ENCODE peak calls at places on chromosomes 13 and 19, in seven cellular contexts. W is H1, A is SK-N-SH, E is K562, S is HepG2, C is GM12878, N is GM12892. Q is an unnamed sample.
A peak's percentile ranks its signal among the peaks of the same experiment; 100 is the strongest.

GRCh38 chr19:34254552-34255432 is at the start of gene GARRE1:
- DNase-seq in W (no peak), A (peak; percentile 93), E (peak; percentile 64), S (no peak), C (no peak), N (peak; percentile 52), Q (no peak)

GRCh38 chr19:42303101-42303464 is 659 bp upstream of the PAFAH1B3 start:
- DNase-seq in W (no peak), A (peak; percentile 25), E (peak; percentile 23), S (no peak), C (no peak), N (no peak), Q (no peak)

GRCh38 chr19:58569943-58570670 is 3.0 kb downstream of the MZF1 start:
- DNase-seq in W (no peak), A (no peak), E (no peak), S (no peak), C (no peak), N (no peak), Q (no peak)

GRCh38 chr13:59710995-59711701 is 452.6 kb downstream of the DIAPH3 start:
- DNase-seq in W (no peak), A (no peak), E (no peak), S (no peak), C (no peak), N (no peak), Q (no peak)

GRCh38 chr19:34232566-34233481 is 21.5 kb upstream of the GARRE1 start:
- DNase-seq in W (no peak), A (no peak), E (peak; percentile 34), S (peak; percentile 56), C (no peak), N (no peak), Q (no peak)

GRCh38 chr19:34808566-34808965 is 35.6 kb upstream of the ZNF599 start:
- DNase-seq in W (no peak), A (no peak), E (no peak), S (no peak), C (no peak), N (no peak), Q (no peak)

GRCh38 chr13:99329477-99329876 is 22.3 kb upstream of the GPR183 start:
- DNase-seq in W (no peak), A (no peak), E (no peak), S (no peak), C (no peak), N (no peak), Q (no peak)

GRCh38 chr19:48137411-48137810 is 26.8 kb upstream of the PLA2G4C start:
- DNase-seq in W (no peak), A (no peak), E (no peak), S (no peak), C (no peak), N (no peak), Q (no peak)

GRCh38 chr13:40662866-40663265 is 3.6 kb downstream of the FOXO1 start:
- DNase-seq in W (no peak), A (no peak), E (no peak), S (no peak), C (peak; percentile 74), N (no peak), Q (peak; percentile 9)

GRCh38 chr13:77893066-77893465 is 25.6 kb downstream of the EDNRB start:
- DNase-seq in W (no peak), A (no peak), E (no peak), S (no peak), C (no peak), N (no peak), Q (no peak)

GRCh38 chr19:43779820-43780219 is 953 bp downstream of the KCNN4 start:
- DNase-seq in W (no peak), A (no peak), E (peak; percentile 69), S (no peak), C (no peak), N (no peak), Q (no peak)

GRCh38 chr19:50952890-50953289 is at the start of gene KLK5:
- DNase-seq in W (no peak), A (no peak), E (no peak), S (no peak), C (no peak), N (no peak), Q (no peak)
- TF ChIP-seq TAF1 in W (no peak), A (no peak), E (no peak), S (no peak), C (no peak), N (no peak), Q (no peak)

GRCh38 chr13:39051157-39051556 is 12.9 kb downstream of the NHLRC3 start:
- DNase-seq in W (no peak), A (peak; percentile 21), E (no peak), S (peak; percentile 13), C (no peak), N (no peak), Q (no peak)
- TF ChIP-seq TAF1 in W (no peak), A (no peak), E (no peak), S (no peak), C (no peak), N (no peak), Q (no peak)

GRCh38 chr19:49881186-49881585 is 3.7 kb downstream of the TBC1D17 start:
- DNase-seq in W (no peak), A (no peak), E (no peak), S (no peak), C (no peak), N (no peak), Q (no peak)
- TF ChIP-seq TAF1 in W (no peak), A (no peak), E (no peak), S (no peak), C (no peak), N (no peak), Q (no peak)

GRCh38 chr13:76425930-76426329 is 460.3 kb downstream of the KCTD12 start:
- DNase-seq in W (no peak), A (no peak), E (no peak), S (no peak), C (no peak), N (no peak), Q (no peak)

GRCh38 chr13:76418404-76418803 is 467.8 kb downstream of the KCTD12 start:
- DNase-seq in W (no peak), A (no peak), E (no peak), S (no peak), C (no peak), N (no peak), Q (no peak)

DNA sequence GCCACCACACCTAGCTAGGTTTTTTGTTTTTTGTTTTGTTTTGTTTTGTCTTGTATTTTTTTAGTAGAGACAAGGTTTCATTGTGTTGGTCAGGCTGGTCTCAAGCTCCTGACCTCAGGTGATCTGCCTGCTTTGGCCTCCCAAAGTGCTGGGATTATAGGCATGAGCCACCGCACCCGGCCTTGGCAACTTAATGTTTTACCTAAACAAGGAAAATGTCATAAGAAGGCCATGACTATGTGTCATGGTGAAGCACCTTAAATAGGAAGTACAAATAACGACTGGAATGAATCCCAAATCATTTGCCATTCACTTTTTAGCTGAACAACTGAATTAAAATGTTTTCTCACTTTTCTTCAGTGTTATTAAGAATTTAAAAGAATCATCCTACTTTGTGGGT is 465.2 kb downstream of the KCTD12 start:
- DNase-seq in W (no peak), A (no peak), E (no peak), S (no peak), C (no peak), N (no peak), Q (no peak)
- TF ChIP-seq TAF1 in W (no peak), A (no peak), E (no peak), S (no peak), C (no peak), N (no peak), Q (no peak)

DNA sequence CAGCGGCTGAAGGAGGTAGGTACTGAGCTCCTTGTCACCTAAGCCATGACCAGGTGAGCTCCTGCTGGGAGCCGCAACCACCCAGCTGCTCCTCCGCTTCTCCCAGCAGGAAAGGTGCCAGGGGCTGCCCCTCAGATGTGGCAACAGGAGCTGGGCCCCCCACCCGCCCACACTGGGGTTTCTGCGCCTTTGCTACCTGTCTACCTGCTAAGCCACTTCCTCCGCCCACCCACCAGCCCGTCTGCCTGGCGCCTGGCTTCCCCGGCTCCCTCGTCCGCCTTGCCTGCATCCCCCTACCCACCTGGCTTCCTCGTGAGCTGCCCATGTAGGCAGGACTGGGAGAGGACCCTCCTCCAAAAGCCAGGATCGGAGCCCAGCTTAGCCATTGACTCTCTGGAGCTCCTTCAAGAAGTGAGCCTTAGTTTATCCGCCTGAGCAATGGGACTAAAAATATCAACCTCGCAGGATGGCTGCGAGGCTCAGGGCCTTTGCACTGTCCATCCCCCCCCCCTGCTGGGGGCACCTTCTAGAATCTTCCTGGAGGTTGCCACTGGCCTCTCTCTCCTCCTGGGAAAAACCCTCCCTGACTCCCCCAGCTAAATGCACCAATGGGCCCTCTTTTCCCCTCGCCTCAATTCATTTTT is 55.8 kb upstream of the KLF2 start:
- DNase-seq in W (no peak), A (no peak), E (no peak), S (no peak), C (no peak), N (no peak), Q (no peak)
- TF ChIP-seq TAF1 in W (no peak), A (no peak), E (no peak), S (no peak), C (no peak), N (no peak), Q (no peak)

DNA sequence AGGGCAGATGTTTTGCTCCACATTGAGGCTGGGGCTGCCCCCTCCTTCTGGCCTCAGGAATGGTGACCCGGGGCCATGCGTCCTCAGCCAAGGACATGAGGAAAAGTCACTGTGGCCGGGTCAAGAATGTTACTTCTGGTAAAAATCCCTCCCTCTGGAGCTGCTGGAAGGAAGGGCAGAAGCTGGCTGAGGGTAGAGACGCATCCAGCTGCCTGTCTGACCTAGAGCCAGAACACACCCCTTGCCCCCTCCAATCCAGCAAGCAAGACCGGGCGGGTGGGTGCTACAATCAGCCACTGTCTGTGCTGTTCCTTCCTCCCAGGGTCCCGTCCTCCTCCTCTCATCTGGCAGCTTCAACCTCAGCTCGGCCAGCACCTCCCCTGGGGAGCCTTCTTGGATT is 59.0 kb downstream of the PTPRS start:
- DNase-seq in W (no peak), A (peak; percentile 15), E (no peak), S (no peak), C (no peak), N (no peak), Q (no peak)
- TF ChIP-seq TAF1 in W (no peak), A (no peak), E (no peak), S (no peak), C (no peak), N (no peak), Q (no peak)

Q was measured in GM12891.